ENCODE peak calls at places on chromosomes 13 and 19, in five cellular contexts. Z is mesendoderm, Y is HTR-8/SVneo, E is H7, V is progenitor cell of endocrine pancreas. Q is an unnamed sample.

GRCh38 chr19:18772620-18773587 is 18.2 kb downstream of the COMP start:
- DNase-seq in Z (no peak), E (peak), V (no peak), Y (no peak), Q (no peak)

GRCh38 chr19:13665125-13665903 is 99.0 kb upstream of the MRI1 start:
- DNase-seq in E (no peak), Z (no peak), V (no peak), Y (no peak), Q (no peak)

GRCh38 chr13:45180713-45181601 is 19.9 kb downstream of the KCTD4 start:
- DNase-seq in Z (no peak), E (no peak), Y (no peak), V (no peak), Q (no peak)

GRCh38 chr13:78098249-78098648 is 179.6 kb upstream of the EDNRB start:
- DNase-seq in Z (no peak), V (no peak), Y (no peak), E (no peak), Q (no peak)

GRCh38 chr13:46721054-46721453 is 75.9 kb downstream of the ESD start:
- DNase-seq in Z (peak), V (no peak), Y (no peak), E (no peak), Q (peak)

GRCh38 chr19:11227201-11227886 is 12.1 kb upstream of the ANGPTL8 start:
- DNase-seq in V (no peak), E (peak), Y (no peak), Z (peak), Q (peak)

GRCh38 chr19:2453431-2454025 is 3.2 kb downstream of the LMNB2 start:
- DNase-seq in Z (no peak), E (peak), V (no peak), Y (no peak), Q (no peak)

GRCh38 chr13:31945202-31945978 is 86.2 kb upstream of the FRY start:
- DNase-seq in E (peak), V (no peak), Y (peak), Z (peak), Q (peak)

GRCh38 chr13:106350208-106350607 is 185.3 kb downstream of the EFNB2 start:
- DNase-seq in V (no peak), Z (peak), E (no peak), Y (no peak), Q (no peak)

GRCh38 chr13:45882626-45883025 is 31.1 kb upstream of the SIAH3 start:
- DNase-seq in E (no peak), Y (no peak), V (no peak), Z (peak), Q (no peak)

GRCh38 chr13:71677114-71677513 is 189.9 kb downstream of the DACH1 start:
- DNase-seq in Z (no peak), Y (no peak), E (no peak), V (no peak), Q (peak)

GRCh38 chr13:102839462-102839861 is 6.4 kb upstream of the ERCC5 start:
- DNase-seq in E (no peak), Y (no peak), Z (no peak), V (no peak), Q (no peak)

GRCh38 chr13:39452412-39452811 is 150.6 kb downstream of the LHFPL6 start:
- DNase-seq in E (no peak), Y (no peak), Z (peak), V (no peak), Q (no peak)

GRCh38 chr19:46404039-46404883 is 9.1 kb downstream of the CCDC8 start:
- DNase-seq in V (peak), E (peak), Y (no peak), Z (peak), Q (no peak)

GRCh38 chr19:2983351-2984195 is 6.2 kb downstream of the TLE6 start:
- DNase-seq in Y (no peak), V (peak), E (peak), Z (peak), Q (peak)

GRCh38 chr13:24627090-24627714 is 53.0 kb upstream of the ATP12A start:
- DNase-seq in E (peak), Y (no peak), Z (peak), V (peak), Q (peak)

GRCh38 chr19:41310031-41310831 is at the start of gene CCDC97:
- DNase-seq in V (peak), Y (peak), E (peak), Z (peak), Q (peak)

GRCh38 chr19:13808856-13809255 is 13.6 kb downstream of the ZSWIM4 start:
- DNase-seq in Y (no peak), E (peak), Z (no peak), V (no peak), Q (no peak)

GRCh38 chr13:41971848-41972247 is 10.9 kb upstream of the VWA8 start:
- DNase-seq in Z (no peak), V (no peak), Y (no peak), E (no peak), Q (no peak)

GRCh38 chr13:110799246-110800236 is 86.0 kb downstream of the ING1 start:
- DNase-seq in Z (no peak), Y (no peak), E (no peak), V (no peak), Q (no peak)

GRCh38 chr19:3557461-3558248 is at the start of gene MFSD12:
- DNase-seq in V (peak), E (peak), Z (peak), Y (peak), Q (peak)

GRCh38 chr19:11324079-11324661 is 15.3 kb downstream of the RAB3D start:
- DNase-seq in Y (peak), Z (no peak), E (no peak), V (no peak), Q (peak)

GRCh38 chr13:75505327-75505726 is 23.4 kb upstream of the TBC1D4 start:
- DNase-seq in Y (no peak), Z (no peak), E (no peak), V (no peak), Q (no peak)

GRCh38 chr19:5338661-5339469 is 1.7 kb downstream of the PTPRS start:
- DNase-seq in Y (no peak), E (peak), Z (peak), V (no peak), Q (no peak)

GRCh38 chr19:9848060-9848459 is 12.9 kb downstream of the PIN1 start:
- DNase-seq in E (peak), Z (peak), Y (no peak), V (peak), Q (peak)

GRCh38 chr13:84645196-84646071 is 763.2 kb upstream of the SLITRK1 start:
- DNase-seq in Z (peak), E (no peak), V (no peak), Y (no peak), Q (no peak)

GRCh38 chr19:30567535-30568232 is 195.5 kb downstream of the ZNF536 start:
- DNase-seq in E (peak), Y (no peak), V (no peak), Z (no peak), Q (no peak)

GRCh38 chr13:98443329-98443728 is 133.6 kb downstream of the STK24 start:
- DNase-seq in Y (peak), V (no peak), E (no peak), Z (peak), Q (no peak)

GRCh38 chr13:44396295-44396962 is 22.8 kb downstream of the SERP2 start:
- DNase-seq in Z (peak), V (no peak), Y (no peak), E (peak), Q (no peak)

GRCh38 chr19:6822311-6822670 is 49.8 kb downstream of the VAV1 start:
- DNase-seq in Y (no peak), E (peak), Z (no peak), V (no peak), Q (no peak)

GRCh38 chr19:50312967-50313811 is 16.0 kb downstream of the KCNC3 start:
- DNase-seq in E (peak), Z (no peak), Y (no peak), V (no peak), Q (no peak)

GRCh38 chr19:48646912-48647216 is 877 bp upstream of the CA11 start:
- DNase-seq in E (peak), Y (no peak), Z (no peak), V (no peak), Q (no peak)

Q was measured in HEK293T.